ENCODE peak calls at places on chromosomes 11 and 22, in five cellular contexts. P, K, B, W and Y are unnamed samples.

GRCh38 chr11:134273317-134273712 is 2.9 kb upstream of the GLB1L3 start:
- DNase-seq in B (no peak), W (no peak), P (no peak), K (no peak), Y (no peak)

GRCh38 chr11:114501901-114502300 is 57.8 kb downstream of the NXPE1 start:
- DNase-seq in K (no peak), P (peak; percentile 2), W (no peak), B (no peak), Y (no peak)

GRCh38 chr11:124740277-124740882 is 638 bp downstream of the NRGN start:
- DNase-seq in W (peak; percentile 40), P (no peak), K (no peak), B (no peak), Y (no peak)

GRCh38 chr22:42064629-42065028 is 6.0 kb downstream of the NAGA start:
- DNase-seq in K (peak; percentile 35), W (no peak), B (no peak), P (no peak), Y (no peak)

GRCh38 chr11:120658071-120658423 is 146.5 kb downstream of the GRIK4 start:
- DNase-seq in B (no peak), K (no peak), P (no peak), W (no peak), Y (no peak)

GRCh38 chr11:75311858-75312288 is 39.6 kb downstream of the ARRB1 start:
- DNase-seq in W (no peak), K (peak; percentile 92), B (peak; percentile 85), P (no peak), Y (peak; percentile 28)

GRCh38 chr22:37896181-37896592 is 9.9 kb upstream of the MICALL1 start:
- DNase-seq in W (peak; percentile 52), B (no peak), P (no peak), K (peak; percentile 35), Y (no peak)

GRCh38 chr11:107623183-107623582 is 32.2 kb downstream of the ELMOD1 start:
- DNase-seq in B (peak; percentile 18), W (no peak), P (peak; percentile 20), K (no peak), Y (no peak)

GRCh38 chr11:134466909-134467567 is 55.0 kb upstream of the B3GAT1 start:
- DNase-seq in B (no peak), K (peak; percentile 50), W (no peak), P (no peak), Y (no peak)

GRCh38 chr22:37162221-37163095 is 12.7 kb upstream of the IL2RB start:
- DNase-seq in K (no peak), W (peak; percentile 82), B (no peak), P (no peak), Y (no peak)

GRCh38 chr11:26985941-26986340 is 8.0 kb upstream of the FIBIN start:
- DNase-seq in K (no peak), B (no peak), W (no peak), P (peak; percentile 52), Y (no peak)

GRCh38 chr22:50308597-50308935 is 1.1 kb upstream of the PLXNB2 start:
- DNase-seq in K (peak; percentile 72), W (no peak), B (peak; percentile 82), P (peak; percentile 42), Y (no peak)

GRCh38 chr11:75820636-75821035 is 5.6 kb downstream of the UVRAG start:
- DNase-seq in K (no peak), P (no peak), B (no peak), W (no peak), Y (no peak)

GRCh38 chr11:66136752-66137123 is 66.7 kb downstream of the PACS1 start:
- DNase-seq in P (peak; percentile 54), B (no peak), K (no peak), W (no peak), Y (no peak)

GRCh38 chr11:73271936-73272679 is at the start of gene P2RY6:
- DNase-seq in K (no peak), P (peak; percentile 54), B (peak; percentile 42), W (no peak), Y (no peak)

GRCh38 chr11:126701555-126701897 is 299.0 kb downstream of the KIRREL3 start:
- DNase-seq in W (no peak), K (no peak), P (no peak), B (no peak), Y (no peak)
- H3K27ac ChIP-seq in W (no peak overlapping the region), K (no peak overlapping the region), P (no peak overlapping the region), B (no peak overlapping the region), Y (no peak overlapping the region)

GRCh38 chr11:86145439-86146156 is 76.7 kb upstream of the PICALM start:
- DNase-seq in P (no peak), B (no peak), K (no peak), W (no peak), Y (no peak)

GRCh38 chr11:86149813-86150212 is 80.9 kb upstream of the PICALM start:
- DNase-seq in B (no peak), P (no peak), W (no peak), K (no peak), Y (no peak)

GRCh38 chr11:86150826-86151187 is 81.9 kb upstream of the PICALM start:
- DNase-seq in W (no peak), K (no peak), B (no peak), P (peak; percentile 30), Y (no peak)

GRCh38 chr11:86147004-86147403 is 78.1 kb upstream of the PICALM start:
- DNase-seq in K (no peak), B (no peak), W (no peak), P (no peak), Y (no peak)

DNA sequence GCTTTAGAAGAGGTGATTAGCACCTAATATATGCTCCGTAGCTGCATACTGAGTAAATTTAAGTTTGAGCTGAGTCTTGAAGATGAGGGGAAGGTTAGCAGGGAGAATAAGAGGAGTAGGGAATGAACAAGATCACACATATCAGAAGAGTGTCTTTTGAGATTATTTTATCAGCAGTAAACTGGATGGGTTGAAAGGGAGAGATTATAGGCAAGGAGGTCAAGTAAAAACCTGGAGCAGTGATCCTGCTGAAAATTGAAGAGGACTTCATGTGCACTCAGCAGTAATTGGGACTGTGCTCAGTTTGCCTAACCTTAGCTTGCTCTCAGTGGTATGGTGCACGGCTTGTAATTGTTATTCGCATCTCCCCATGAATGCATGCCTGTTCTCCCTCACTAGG is 79.5 kb upstream of the PICALM start:
- DNase-seq in B (no peak), K (no peak), P (no peak), W (no peak), Y (no peak)
- H3K4me1 ChIP-seq in B (peaks cover 18% of the 10 kb centered on the region), K (no peaks in the 10 kb centered on the region), P (peaks cover 19% of the 10 kb centered on the region), W (peaks cover 35% of the 10 kb centered on the region), Y (peaks cover 38% of the 10 kb centered on the region)

GRCh38 chr11:46346886-46347636 is at the start of gene DGKZ:
- DNase-seq in P (peak; percentile 39), W (peak; percentile 95), B (peak; percentile 87), K (peak; percentile 81), Y (no peak)

GRCh38 chr11:46347637-46348311 is 511 bp downstream of the DGKZ start:
- DNase-seq in W (no peak), P (no peak), K (peak; percentile 43), B (peak; percentile 54), Y (no peak)

GRCh38 chr11:46343520-46343919 is 3.7 kb upstream of the DGKZ start:
- DNase-seq in B (no peak), P (no peak), W (no peak), K (no peak), Y (no peak)

GRCh38 chr11:46345881-46346484 is 1.3 kb upstream of the DGKZ start:
- DNase-seq in P (no peak), K (no peak), B (no peak), W (peak; percentile 24), Y (no peak)

GRCh38 chr11:46345131-46345597 is 2.1 kb upstream of the DGKZ start:
- DNase-seq in K (no peak), B (no peak), P (no peak), W (no peak), Y (no peak)
- H3K4me3 ChIP-seq in K (peak overlapping the region; percentile 26), B (peak overlapping the region; percentile 59), P (no peak overlapping the region), W (peak overlapping the region; percentile 76), Y (peak overlapping the region; percentile 62)

GRCh38 chr22:24063986-24064385 is 52.9 kb downstream of the CABIN1 start:
- DNase-seq in B (no peak), P (no peak), W (no peak), K (no peak), Y (no peak)
- H3K27ac ChIP-seq in B (no peak overlapping the region), P (no peak overlapping the region), W (no peak overlapping the region), K (no peak overlapping the region), Y (no peak overlapping the region)

GRCh38 chr11:72069787-72070251 is 10.5 kb downstream of the NUMA1 start:
- DNase-seq in K (peak; percentile 87), W (no peak), P (peak; percentile 85), B (peak; percentile 91), Y (peak; percentile 85)

GRCh38 chr11:72067266-72067665 is 13.1 kb downstream of the NUMA1 start:
- DNase-seq in B (no peak), W (no peak), K (no peak), P (no peak), Y (no peak)

GRCh38 chr11:72067676-72068075 is 12.7 kb downstream of the NUMA1 start:
- DNase-seq in W (no peak), P (no peak), K (no peak), B (no peak), Y (no peak)

GRCh38 chr11:72070486-72070885 is 9.9 kb downstream of the NUMA1 start:
- DNase-seq in B (no peak), K (no peak), W (no peak), P (no peak), Y (no peak)

DNA sequence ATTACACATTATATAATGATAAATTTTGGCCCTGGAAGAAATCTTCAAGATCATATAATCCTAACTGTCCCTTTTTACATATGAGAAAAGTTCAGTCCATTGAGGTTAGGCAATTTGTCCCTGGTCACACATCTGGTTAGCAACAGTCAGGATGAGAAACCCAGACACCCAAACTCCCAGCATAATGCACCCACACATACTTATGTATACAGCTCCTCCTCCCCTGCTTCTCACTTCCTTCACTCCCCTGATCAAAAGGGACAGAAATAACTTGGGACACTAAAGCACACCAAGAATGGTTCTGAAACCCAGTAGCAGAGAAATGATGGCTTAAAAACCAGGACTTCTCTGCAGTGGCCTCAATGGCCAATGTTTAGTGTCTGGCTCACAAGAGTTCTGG is 11.1 kb downstream of the NUMA1 start:
- DNase-seq in B (no peak), P (peak; percentile 25), W (no peak), K (no peak), Y (no peak)
- H3K4me1 ChIP-seq in B (peaks cover 50% of the 10 kb centered on the region), P (peaks cover 46% of the 10 kb centered on the region), W (peaks cover 5% of the 10 kb centered on the region), K (peaks cover 6% of the 10 kb centered on the region), Y (peaks cover 46% of the 10 kb centered on the region)

DNA sequence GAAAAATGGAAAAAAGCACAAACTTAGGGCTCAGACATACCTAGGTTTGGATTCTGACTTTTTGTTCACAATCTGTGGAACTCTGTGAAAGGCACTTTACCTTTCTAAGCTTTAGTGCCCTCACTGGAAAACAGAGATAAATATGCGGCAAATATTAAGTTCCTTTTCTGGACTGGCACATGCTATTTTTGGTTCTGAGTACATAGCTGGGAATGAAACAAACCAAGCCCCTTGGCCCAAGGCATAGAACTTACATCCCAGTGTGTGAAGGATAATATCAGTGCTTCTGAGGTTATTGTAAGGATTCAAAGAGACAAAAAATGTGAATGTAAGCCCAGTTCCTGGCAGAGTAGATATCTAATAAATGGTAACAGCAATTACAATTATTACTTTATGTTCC is 227.5 kb downstream of the ADAMTS15 start:
- DNase-seq in B (no peak), K (no peak), W (no peak), P (no peak), Y (no peak)
- H3K4me3 ChIP-seq in B (peak overlapping the region; percentile 37), K (no peak overlapping the region), W (no peak overlapping the region), P (no peak overlapping the region), Y (peak overlapping the region; percentile 59)

GRCh38 chr22:39839917-39840510 is 53.5 kb downstream of the ENTHD1 start:
- DNase-seq in W (peak; percentile 14), K (no peak), P (no peak), B (no peak), Y (no peak)
- H3K27ac ChIP-seq in W (no peak overlapping the region), K (no peak overlapping the region), P (no peak overlapping the region), B (no peak overlapping the region), Y (no peak overlapping the region)